ENCODE peak calls at places on chromosomes 2 and 18, in six cellular contexts. N is stomach, Q is psoas muscle, X is adrenal gland, V is heart left ventricle, U is mammary epithelial cell. A is an unnamed sample.

GRCh38 chr2:119721462-119721861 is 38.3 kb upstream of the PTPN4 start:
- DNase-seq in N (no peak), Q (no peak), X (no peak), V (peak), U (no peak), A (no peak)

GRCh38 chr2:46187112-46187618 is 110.0 kb upstream of the EPAS1 start:
- DNase-seq in N (peak), Q (no peak), X (no peak), V (peak), U (peak), A (peak)

GRCh38 chr18:54775686-54776085 is 52.6 kb upstream of the RAB27B start:
- DNase-seq in N (peak), Q (no peak), X (no peak), V (no peak), U (peak), A (peak)

GRCh38 chr2:28407976-28408690 is 15.5 kb downstream of the FOSL2 start:
- DNase-seq in N (no peak), Q (no peak), X (no peak), V (no peak), U (no peak), A (no peak)

GRCh38 chr2:26616032-26616863 is 24.9 kb downstream of the CIB4 start:
- DNase-seq in N (no peak), Q (no peak), X (peak), V (no peak), U (no peak), A (no peak)

GRCh38 chr18:73741946-73742345 is 405.7 kb downstream of the FBXO15 start:
- DNase-seq in N (no peak), Q (no peak), X (no peak), V (no peak), U (no peak), A (peak)

GRCh38 chr2:226153553-226153952 is 646.1 kb downstream of the IRS1 start:
- DNase-seq in N (no peak), Q (no peak), X (no peak), V (no peak), U (no peak), A (no peak)

GRCh38 chr18:58364867-58365533 is 263.9 kb downstream of the ALPK2 start:
- DNase-seq in N (no peak), Q (no peak), X (no peak), V (no peak), U (peak), A (no peak)

GRCh38 chr18:62460851-62461300 is 61.9 kb upstream of the ZCCHC2 start:
- DNase-seq in N (no peak), Q (no peak), X (peak), V (no peak), U (no peak), A (peak)

GRCh38 chr2:74261204-74261864 is 62.9 kb downstream of the MTHFD2 start:
- DNase-seq in N (peak), Q (no peak), X (peak), V (peak), U (peak), A (peak)

GRCh38 chr2:105809099-105809473 is 64.4 kb downstream of the NCK2 start:
- DNase-seq in N (no peak), Q (no peak), X (no peak), V (no peak), U (peak), A (no peak)

GRCh38 chr2:86042256-86043168 is 63.2 kb downstream of the POLR1A start:
- DNase-seq in N (no peak), Q (no peak), X (no peak), V (no peak), U (no peak), A (no peak)

GRCh38 chr18:75530548-75531211 is 103.2 kb upstream of the SMIM21 start:
- DNase-seq in N (no peak), Q (no peak), X (no peak), V (peak), U (no peak), A (no peak)

GRCh38 chr2:70011335-70011734 is 49.9 kb upstream of the ASPRV1 start:
- DNase-seq in N (no peak), Q (no peak), X (no peak), V (no peak), U (no peak), A (no peak)

GRCh38 chr2:120066708-120067547 is 54.1 kb downstream of the EPB41L5 start:
- DNase-seq in N (no peak), Q (no peak), X (no peak), V (no peak), U (no peak), A (peak)

GRCh38 chr2:3435440-3435839 is 55.9 kb downstream of the TRAPPC12 start:
- DNase-seq in N (no peak), Q (no peak), X (no peak), V (no peak), U (no peak), A (no peak)

GRCh38 chr18:51028201-51028805 is 1.7 kb upstream of the SMAD4 start:
- DNase-seq in N (no peak), Q (no peak), X (no peak), V (no peak), U (no peak), A (no peak)

GRCh38 chr2:75238670-75239330 is 39.5 kb upstream of the TACR1 start:
- DNase-seq in N (no peak), Q (no peak), X (no peak), V (no peak), U (peak), A (peak)

GRCh38 chr2:46267616-46268015 is 29.6 kb upstream of the EPAS1 start:
- DNase-seq in N (no peak), Q (no peak), X (no peak), V (no peak), U (no peak), A (peak)

GRCh38 chr2:238030422-238031155 is 30.2 kb upstream of the SCLY start:
- DNase-seq in N (no peak), Q (no peak), X (no peak), V (no peak), U (no peak), A (no peak)

GRCh38 chr18:8980496-8981402 is 121.8 kb upstream of the NDUFV2 start:
- DNase-seq in N (no peak), Q (no peak), X (no peak), V (no peak), U (no peak), A (no peak)

GRCh38 chr18:5895300-5895885 is at the start of gene TMEM200C:
- DNase-seq in N (no peak), Q (peak), X (peak), V (peak), U (no peak), A (no peak)

GRCh38 chr2:63056309-63057065 is 5.9 kb downstream of the OTX1 start:
- DNase-seq in N (no peak), Q (peak), X (no peak), V (no peak), U (no peak), A (no peak)

GRCh38 chr18:73766915-73767314 is 380.7 kb downstream of the FBXO15 start:
- DNase-seq in N (no peak), Q (no peak), X (no peak), V (no peak), U (no peak), A (no peak)

GRCh38 chr2:33033524-33034150 is 86.9 kb downstream of the LTBP1 start:
- DNase-seq in N (no peak), Q (no peak), X (no peak), V (no peak), U (peak), A (peak)

GRCh38 chr2:218026676-218027425 is 24.1 kb upstream of the TNS1 start:
- DNase-seq in N (peak), Q (no peak), X (no peak), V (peak), U (no peak), A (no peak)

GRCh38 chr2:197934926-197935274 is 130.5 kb downstream of the PLCL1 start:
- DNase-seq in N (no peak), Q (no peak), X (no peak), V (no peak), U (no peak), A (no peak)

GRCh38 chr2:237614151-237614720 is 13.2 kb upstream of the LRRFIP1 start:
- DNase-seq in N (no peak), Q (no peak), X (no peak), V (no peak), U (no peak), A (peak)

GRCh38 chr2:155815851-155816250 is 516.7 kb downstream of the NR4A2 start:
- DNase-seq in N (no peak), Q (no peak), X (peak), V (no peak), U (peak), A (no peak)

GRCh38 chr2:5515693-5516092 is 176.5 kb upstream of the SOX11 start:
- DNase-seq in N (no peak), Q (no peak), X (no peak), V (no peak), U (no peak), A (no peak)

DNA sequence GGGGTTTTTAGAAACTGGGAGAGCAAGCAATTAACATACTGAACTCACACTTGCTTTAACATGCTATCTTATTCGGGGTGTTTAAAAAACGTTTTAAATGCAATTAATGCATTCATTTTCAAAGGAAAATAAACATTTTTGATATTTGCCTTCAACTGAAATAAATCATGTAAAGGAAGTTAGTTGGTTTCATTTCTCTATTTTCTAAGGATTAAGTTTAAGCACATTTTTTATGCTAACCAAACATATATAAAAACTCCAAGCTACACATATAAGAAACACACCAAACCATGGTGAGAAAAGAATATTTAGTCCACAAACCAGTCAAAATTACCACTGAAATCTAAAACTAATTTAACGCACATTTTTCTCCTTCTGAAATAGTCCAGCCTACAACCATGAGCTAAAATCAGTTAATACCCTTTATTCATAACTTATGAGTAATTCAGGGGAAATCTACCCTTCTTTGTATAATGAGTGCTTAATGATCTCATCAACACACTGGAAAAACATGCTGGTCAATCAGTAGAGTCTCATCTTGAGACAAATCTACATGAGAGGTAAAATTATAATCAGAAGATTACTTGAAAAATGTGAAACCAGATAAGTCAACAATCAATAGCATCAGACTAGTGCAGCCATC is 8.1 kb downstream of the FBXO11 start:
- DNase-seq in N (no peak), Q (no peak), X (no peak), V (no peak), U (no peak), A (no peak)
- H3K4me3 ChIP-seq in N (no peak), Q (no peak), X (no peak), V (no peak), U (no peak), A (no peak)

GRCh38 chr2:31232586-31232985 is 1.4 kb upstream of the EHD3 start:
- DNase-seq in N (no peak), Q (no peak), X (no peak), V (no peak), U (no peak), A (no peak)

GRCh38 chr2:31235504-31235902 is 1.6 kb downstream of the EHD3 start:
- DNase-seq in N (no peak), Q (no peak), X (no peak), V (no peak), U (peak), A (peak)

GRCh38 chr2:31234690-31235503 is 945 bp downstream of the EHD3 start:
- DNase-seq in N (no peak), Q (no peak), X (no peak), V (no peak), U (no peak), A (no peak)

GRCh38 chr2:31233216-31233615 is 736 bp upstream of the EHD3 start:
- DNase-seq in N (no peak), Q (no peak), X (no peak), V (no peak), U (no peak), A (no peak)

GRCh38 chr2:31233741-31234689 is at the start of gene EHD3:
- DNase-seq in N (peak), Q (peak), X (peak), V (peak), U (peak), A (peak)
- TF ChIP-seq CTCF in N (peak), Q (peak), X (peak), V (peak), U (peak), A (peak)

GRCh38 chr2:8983571-8983970 is 19.9 kb downstream of the MBOAT2 start:
- DNase-seq in N (no peak), Q (no peak), X (no peak), V (no peak), U (no peak), A (peak)

GRCh38 chr2:8985561-8986326 is 17.7 kb downstream of the MBOAT2 start:
- DNase-seq in N (no peak), Q (no peak), X (no peak), V (no peak), U (no peak), A (peak)

GRCh38 chr2:8986327-8986976 is 17.0 kb downstream of the MBOAT2 start:
- DNase-seq in N (no peak), Q (no peak), X (no peak), V (no peak), U (no peak), A (no peak)

GRCh38 chr2:8984152-8984551 is 19.3 kb downstream of the MBOAT2 start:
- DNase-seq in N (no peak), Q (no peak), X (no peak), V (no peak), U (no peak), A (peak)

DNA sequence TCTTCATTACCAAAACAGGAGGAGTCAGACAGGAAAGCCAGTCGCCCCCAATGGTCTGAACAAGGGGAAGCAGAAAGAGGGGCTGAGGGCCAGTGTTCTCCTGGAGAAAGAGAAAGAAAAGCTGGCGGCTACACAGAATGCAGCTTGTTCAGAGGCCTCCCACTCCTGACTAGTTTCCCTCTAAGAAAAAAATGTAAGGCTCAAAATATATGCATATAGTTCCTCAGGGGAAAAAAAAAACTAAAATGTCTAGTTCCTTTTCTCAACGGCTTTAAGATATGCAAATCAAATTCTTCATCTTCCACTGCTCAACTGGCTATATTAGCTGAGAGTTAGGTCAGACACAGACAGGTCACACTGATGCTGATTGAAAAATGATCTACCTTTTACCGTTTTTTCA is 18.6 kb downstream of the MBOAT2 start:
- DNase-seq in N (no peak), Q (no peak), X (no peak), V (no peak), U (no peak), A (peak)
- H3K4me3 ChIP-seq in N (no peak), Q (no peak), X (no peak), V (no peak), U (no peak), A (no peak)

GRCh38 chr2:174636979-174637378 is 39.4 kb upstream of the WIPF1 start:
- DNase-seq in N (no peak), Q (no peak), X (no peak), V (no peak), U (no peak), A (no peak)
- TF ChIP-seq CTCF in N (no peak), Q (no peak), X (no peak), V (no peak), U (no peak), A (peak)

DNA sequence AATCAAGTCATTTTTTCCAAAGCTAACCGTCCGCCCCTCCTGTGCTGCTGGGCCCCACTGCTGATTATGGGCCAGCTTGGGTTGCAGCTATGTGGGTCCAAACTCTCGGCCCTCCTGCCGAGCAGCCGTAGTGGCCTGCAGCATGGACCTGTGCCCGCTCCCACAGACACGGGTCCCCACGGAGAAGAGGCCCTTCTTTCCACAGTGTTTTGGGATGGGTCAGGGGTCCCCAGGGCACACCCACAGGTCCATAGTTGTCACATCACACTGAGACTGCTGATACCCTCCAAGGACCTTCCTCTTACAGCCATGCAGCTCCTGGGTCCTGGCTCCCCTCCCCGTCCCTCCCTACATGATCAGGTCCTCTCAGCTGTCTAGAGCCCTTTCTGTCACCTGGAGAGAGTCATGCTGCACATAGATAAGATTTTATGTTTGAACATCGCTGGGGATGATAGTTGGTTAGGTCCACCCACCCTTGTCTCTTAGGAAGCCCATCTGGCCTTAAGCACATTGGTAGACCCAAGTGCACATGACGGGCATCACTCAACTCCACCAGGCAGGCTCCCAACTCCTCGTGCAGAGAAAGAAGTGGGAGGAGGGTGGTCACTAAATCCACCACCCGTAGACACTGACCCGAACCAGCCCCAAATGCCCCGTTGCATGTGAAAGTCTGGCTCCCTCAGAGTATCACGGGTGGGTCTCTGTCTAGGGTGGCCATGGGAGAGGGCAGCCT is 17.5 kb downstream of the GPR55 start:
- DNase-seq in N (peak), Q (no peak), X (no peak), V (no peak), U (no peak), A (no peak)
- H3K4me3 ChIP-seq in N (no peak), Q (no peak), X (no peak), V (no peak), U (no peak), A (no peak)

DNA sequence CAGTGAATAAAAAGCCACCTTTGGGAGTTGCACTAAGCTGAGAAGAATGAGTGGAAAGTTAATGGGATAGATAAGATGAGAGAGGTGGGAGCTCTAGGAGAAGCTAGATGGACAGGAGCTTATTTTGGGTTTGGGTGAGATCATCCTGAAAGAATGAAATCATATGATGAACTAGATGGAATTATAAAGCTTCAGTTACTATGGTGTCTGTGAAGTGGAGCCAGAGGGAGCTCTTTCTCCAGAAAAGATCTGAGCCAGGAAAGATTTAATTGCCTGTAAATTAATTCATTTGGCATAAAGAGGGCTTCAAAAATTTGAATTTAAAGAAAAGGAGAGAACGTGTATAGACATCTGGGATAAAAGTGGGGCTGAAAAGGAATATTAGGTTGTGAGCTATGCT is 10.3 kb downstream of the DNAH6 start:
- DNase-seq in N (no peak), Q (no peak), X (no peak), V (no peak), U (no peak), A (peak)
- TF ChIP-seq CTCF in N (no peak), Q (no peak), X (no peak), V (peak), U (no peak), A (no peak)

GRCh38 chr2:30238143-30238800 is 6.9 kb downstream of the LBH start:
- DNase-seq in N (no peak), Q (no peak), X (no peak), V (no peak), U (no peak), A (no peak)

GRCh38 chr2:30239308-30240161 is 8.2 kb downstream of the LBH start:
- DNase-seq in N (peak), Q (peak), X (peak), V (peak), U (no peak), A (peak)

GRCh38 chr2:30235859-30236535 is 4.7 kb downstream of the LBH start:
- DNase-seq in N (peak), Q (no peak), X (no peak), V (no peak), U (no peak), A (no peak)

GRCh38 chr2:30236591-30237245 is 5.4 kb downstream of the LBH start:
- DNase-seq in N (peak), Q (no peak), X (no peak), V (no peak), U (no peak), A (no peak)

DNA sequence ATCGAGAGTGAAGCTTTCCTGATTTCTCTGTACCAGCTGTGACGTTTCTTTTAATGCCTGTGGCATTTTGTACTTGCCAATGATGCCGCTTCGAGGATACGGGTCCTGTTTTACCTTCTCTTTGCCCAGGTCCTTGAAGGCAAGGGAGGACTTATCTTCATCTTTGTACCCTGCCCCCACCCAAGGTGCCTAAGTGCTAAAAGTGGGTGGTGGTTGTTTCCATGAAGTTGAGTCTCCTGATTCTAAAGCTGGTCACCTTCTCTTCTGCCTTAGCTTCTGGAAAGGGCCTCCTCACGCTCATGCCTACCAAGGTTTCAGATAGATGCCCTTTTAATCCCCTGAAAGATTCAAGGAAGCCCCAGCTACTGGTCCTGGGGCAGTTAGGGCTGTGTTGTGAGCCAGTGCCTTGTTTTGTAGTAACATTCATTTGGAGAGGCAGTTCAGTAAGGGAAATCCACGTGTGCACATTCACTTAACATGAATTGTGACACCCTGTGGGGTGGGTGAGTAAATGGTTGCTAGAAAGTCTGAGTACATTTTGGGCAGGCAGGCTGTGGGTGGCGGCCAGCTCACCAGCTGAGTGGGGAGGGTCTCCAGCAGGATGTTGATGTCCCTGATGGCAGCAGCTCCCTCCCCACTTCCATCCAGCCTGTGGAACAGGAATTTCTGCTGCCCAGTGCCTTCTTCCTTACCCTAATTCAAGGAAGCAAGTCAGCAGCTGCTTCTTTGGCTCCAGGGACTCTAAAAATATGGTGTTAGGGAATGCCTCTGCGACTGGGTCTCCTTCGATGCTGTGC is 6.2 kb downstream of the LBH start:
- DNase-seq in N (no peak), Q (no peak), X (no peak), V (no peak), U (no peak), A (no peak)
- H3K4me3 ChIP-seq in N (no peak), Q (peak), X (no peak), V (no peak), U (no peak), A (no peak)

GRCh38 chr2:207750315-207750714 is 19.4 kb downstream of the FZD5 start:
- DNase-seq in N (no peak), Q (no peak), X (no peak), V (no peak), U (no peak), A (no peak)
- TF ChIP-seq CTCF in N (no peak), Q (no peak), X (no peak), V (no peak), U (no peak), A (no peak)